ENCODE peak calls at places on chromosome X, in ten cellular contexts. I, C, Y, U, K, P, B, V, W and A are unnamed samples.

GRCh38 chrX:7120578-7121219 is 26.8 kb upstream of the STS start:
- DNase-seq in U (no peak), P (no peak), K (no peak), C (peak; percentile 39), W (peak; percentile 54), I (no peak), Y (no peak), V (no peak), B (no peak), A (no peak)

GRCh38 chrX:110003167-110004156 is 548 bp downstream of the TMEM164 start:
- DNase-seq in I (no peak), C (peak; percentile 24), U (peak; percentile 44), B (no peak), P (no peak), W (peak; percentile 29), V (no peak), Y (peak; percentile 15), K (peak; percentile 5), A (no peak)

GRCh38 chrX:130082244-130083106 is 27.8 kb downstream of the ELF4 start:
- DNase-seq in V (peak; percentile 62), B (no peak), C (peak; percentile 25), W (no peak), Y (no peak), I (peak; percentile 81), U (no peak), P (peak; percentile 63), K (peak; percentile 32), A (peak; percentile 67)

GRCh38 chrX:72693477-72693876 is 20.6 kb downstream of the PHKA1 start:
- DNase-seq in C (no peak), K (peak; percentile 4), P (no peak), I (no peak), U (no peak), Y (no peak), V (no peak), W (no peak), B (no peak), A (no peak)

GRCh38 chrX:82218361-82218760 is 1016.5 kb downstream of the SH3BGRL start:
- DNase-seq in Y (peak; percentile 2), C (no peak), K (no peak), I (no peak), V (no peak), P (no peak), B (peak; percentile 3), W (peak; percentile 62), U (peak; percentile 7), A (no peak)

GRCh38 chrX:24988314-24988713 is 27.5 kb downstream of the ARX start:
- DNase-seq in V (no peak), U (no peak), C (no peak), P (no peak), W (peak; percentile 42), B (no peak), K (no peak), I (no peak), Y (no peak), A (no peak)

GRCh38 chrX:100410083-100410590 is at the start of gene PCDH19:
- DNase-seq in P (no peak), Y (peak; percentile 85), C (peak; percentile 61), I (no peak), W (peak; percentile 79), U (peak; percentile 84), B (no peak), K (peak; percentile 42), V (peak; percentile 12), A (peak; percentile 16)

GRCh38 chrX:68183612-68184214 is 249.6 kb downstream of the OPHN1 start:
- DNase-seq in Y (no peak), B (no peak), P (no peak), U (peak; percentile 5), I (no peak), K (no peak), V (no peak), W (peak; percentile 65), C (peak; percentile 51), A (no peak)

GRCh38 chrX:111492085-111492484 is 19.4 kb upstream of the SERTM2 start:
- DNase-seq in C (no peak), U (no peak), V (no peak), K (no peak), I (no peak), W (no peak), Y (no peak), P (no peak), B (no peak), A (no peak)